ENCODE peak calls at places on chromosome 16, in five cellular contexts. Y, A, H, D and G are unnamed samples.

GRCh38 chr16:89924298-89924924 is 1.3 kb downstream of the TUBB3 start:
- DNase-seq in Y (no peak), A (peak; percentile 44), H (peak; percentile 58), D (no peak), G (no peak)

GRCh38 chr16:58426960-58427359 is 34.7 kb downstream of the GINS3 start:
- DNase-seq in Y (no peak), A (no peak), H (no peak), D (peak; percentile 48), G (no peak)

GRCh38 chr16:30394603-30395154 is 541 bp upstream of the ZNF48 start:
- DNase-seq in Y (no peak), A (peak; percentile 50), H (no peak), D (no peak), G (no peak)

GRCh38 chr16:58026139-58026704 is 668 bp downstream of the MMP15 start:
- DNase-seq in Y (no peak), A (peak; percentile 17), H (no peak), D (no peak), G (no peak)

GRCh38 chr16:23223368-23223767 is 40.8 kb downstream of the SCNN1G start:
- DNase-seq in Y (no peak), A (no peak), H (no peak), D (no peak), G (no peak)

GRCh38 chr16:13521356-13521755 is 398.6 kb upstream of the ERCC4 start:
- DNase-seq in Y (no peak), A (no peak), H (no peak), D (no peak), G (no peak)

GRCh38 chr16:1895949-1896675 is 22.1 kb downstream of the HS3ST6 start:
- DNase-seq in Y (no peak), A (no peak), H (no peak), D (no peak), G (no peak)

GRCh38 chr16:28937222-28937876 is 5.6 kb downstream of the CD19 start:
- DNase-seq in Y (no peak), A (no peak), H (no peak), D (no peak), G (no peak)

GRCh38 chr16:57155702-57156350 is 30.0 kb downstream of the PSME3IP1 start:
- DNase-seq in Y (no peak), A (no peak), H (no peak), D (no peak), G (no peak)

GRCh38 chr16:86975445-86975844 is 341.7 kb downstream of the C16orf95 start:
- DNase-seq in Y (no peak), A (peak; percentile 95), H (no peak), D (no peak), G (no peak)

GRCh38 chr16:88781140-88782077 is 3.6 kb downstream of the PIEZO1 start:
- DNase-seq in Y (no peak), A (no peak), H (peak; percentile 76), D (no peak), G (peak; percentile 44)

GRCh38 chr16:55039931-55040330 is 109.3 kb downstream of the IRX5 start:
- DNase-seq in Y (no peak), A (no peak), H (no peak), D (no peak), G (no peak)

GRCh38 chr16:84687715-84688114 is 12.1 kb upstream of the USP10 start:
- DNase-seq in Y (no peak), A (peak; percentile 96), H (no peak), D (no peak), G (no peak)

GRCh38 chr16:86517652-86518258 is 7.4 kb downstream of the FOXF1 start:
- DNase-seq in Y (no peak), A (peak; percentile 88), H (peak; percentile 13), D (peak; percentile 63), G (no peak)

GRCh38 chr16:71327720-71328119 is 30.8 kb upstream of the CALB2 start:
- DNase-seq in Y (no peak), A (no peak), H (no peak), D (no peak), G (no peak)

GRCh38 chr16:815861-816260 is 15.3 kb upstream of the GNG13 start:
- DNase-seq in Y (no peak), A (no peak), H (no peak), D (no peak), G (no peak)

GRCh38 chr16:64754279-64754678 is 367.6 kb downstream of the CDH11 start:
- DNase-seq in Y (no peak), A (peak; percentile 28), H (no peak), D (no peak), G (no peak)

GRCh38 chr16:82715833-82716232 is 89.1 kb downstream of the CDH13 start:
- DNase-seq in Y (no peak), A (no peak), H (no peak), D (no peak), G (no peak)